ENCODE peak calls at places on chromosomes 12 and 14, in nine cellular contexts. One of them, this sample, is unnamed.

GRCh38 chr12:103778781-103779180 is 62.3 kb downstream of the NT5DC3 start:
- DNase-seq in HT-29: no peak
- DNase-seq in endothelial cell: no peak
- DNase-seq in nephron progenitor cell: no peak
- DNase-seq in dermis blood vessel endothelial cell: no peak
- DNase-seq in mammary epithelial cell: no peak
- DNase-seq in activated naive CD4-positive, alpha-beta T cell: no peak
- DNase-seq in stimulated activated CD8-positive, alpha-beta memory T cell treated with anti-CD3 and anti-CD28 coated beads, Interleukin-4, amount 100 ng/mL, for 24 hours: no peak
- DNase-seq in T follicular helper cell: no peak
- DNase-seq in this sample: no peak

GRCh38 chr12:16880864-16881285 is 274.9 kb upstream of the LMO3 start:
- DNase-seq in T follicular helper cell: no peak
- DNase-seq in dermis blood vessel endothelial cell: no peak
- DNase-seq in nephron progenitor cell: peak
- DNase-seq in HT-29: no peak
- DNase-seq in endothelial cell: no peak
- DNase-seq in activated naive CD4-positive, alpha-beta T cell: no peak
- DNase-seq in mammary epithelial cell: no peak
- DNase-seq in stimulated activated CD8-positive, alpha-beta memory T cell treated with anti-CD3 and anti-CD28 coated beads, Interleukin-4, amount 100 ng/mL, for 24 hours: no peak
- DNase-seq in this sample: no peak

GRCh38 chr14:36655963-36656768 is 5.5 kb upstream of the PAX9 start:
- DNase-seq in HT-29: peak
- DNase-seq in stimulated activated CD8-positive, alpha-beta memory T cell treated with anti-CD3 and anti-CD28 coated beads, Interleukin-4, amount 100 ng/mL, for 24 hours: no peak
- DNase-seq in nephron progenitor cell: peak
- DNase-seq in mammary epithelial cell: no peak
- DNase-seq in dermis blood vessel endothelial cell: peak
- DNase-seq in activated naive CD4-positive, alpha-beta T cell: no peak
- DNase-seq in endothelial cell: peak
- DNase-seq in T follicular helper cell: no peak
- DNase-seq in this sample: peak

GRCh38 chr12:17652436-17652835 is 437.6 kb downstream of the RERGL start:
- DNase-seq in stimulated activated CD8-positive, alpha-beta memory T cell treated with anti-CD3 and anti-CD28 coated beads, Interleukin-4, amount 100 ng/mL, for 24 hours: no peak
- DNase-seq in activated naive CD4-positive, alpha-beta T cell: no peak
- DNase-seq in mammary epithelial cell: no peak
- DNase-seq in nephron progenitor cell: no peak
- DNase-seq in endothelial cell: no peak
- DNase-seq in T follicular helper cell: no peak
- DNase-seq in HT-29: no peak
- DNase-seq in dermis blood vessel endothelial cell: no peak
- DNase-seq in this sample: no peak

GRCh38 chr12:61879229-61879628 is 381.0 kb upstream of the USP15 start:
- DNase-seq in T follicular helper cell: no peak
- DNase-seq in activated naive CD4-positive, alpha-beta T cell: no peak
- DNase-seq in nephron progenitor cell: no peak
- DNase-seq in endothelial cell: no peak
- DNase-seq in mammary epithelial cell: no peak
- DNase-seq in HT-29: no peak
- DNase-seq in stimulated activated CD8-positive, alpha-beta memory T cell treated with anti-CD3 and anti-CD28 coated beads, Interleukin-4, amount 100 ng/mL, for 24 hours: no peak
- DNase-seq in dermis blood vessel endothelial cell: no peak
- DNase-seq in this sample: no peak

GRCh38 chr12:113587720-113588119 is 116.0 kb upstream of the LHX5 start:
- DNase-seq in mammary epithelial cell: no peak
- DNase-seq in activated naive CD4-positive, alpha-beta T cell: no peak
- DNase-seq in endothelial cell: no peak
- DNase-seq in dermis blood vessel endothelial cell: no peak
- DNase-seq in stimulated activated CD8-positive, alpha-beta memory T cell treated with anti-CD3 and anti-CD28 coated beads, Interleukin-4, amount 100 ng/mL, for 24 hours: no peak
- DNase-seq in HT-29: no peak
- DNase-seq in nephron progenitor cell: no peak
- DNase-seq in T follicular helper cell: no peak
- DNase-seq in this sample: no peak

GRCh38 chr12:95626854-95627253 is 75.6 kb upstream of the USP44 start:
- DNase-seq in HT-29: no peak
- DNase-seq in activated naive CD4-positive, alpha-beta T cell: no peak
- DNase-seq in T follicular helper cell: no peak
- DNase-seq in endothelial cell: no peak
- DNase-seq in stimulated activated CD8-positive, alpha-beta memory T cell treated with anti-CD3 and anti-CD28 coated beads, Interleukin-4, amount 100 ng/mL, for 24 hours: no peak
- DNase-seq in mammary epithelial cell: no peak
- DNase-seq in dermis blood vessel endothelial cell: no peak
- DNase-seq in nephron progenitor cell: no peak
- DNase-seq in this sample: no peak

GRCh38 chr12:123398177-123398916 is 14.4 kb downstream of the KMT5A start:
- DNase-seq in endothelial cell: no peak
- DNase-seq in activated naive CD4-positive, alpha-beta T cell: no peak
- DNase-seq in T follicular helper cell: no peak
- DNase-seq in stimulated activated CD8-positive, alpha-beta memory T cell treated with anti-CD3 and anti-CD28 coated beads, Interleukin-4, amount 100 ng/mL, for 24 hours: no peak
- DNase-seq in mammary epithelial cell: no peak
- DNase-seq in HT-29: no peak
- DNase-seq in nephron progenitor cell: no peak
- DNase-seq in dermis blood vessel endothelial cell: peak
- DNase-seq in this sample: no peak

GRCh38 chr14:69713127-69713800 is 53.7 kb upstream of the SRSF5 start:
- DNase-seq in dermis blood vessel endothelial cell: peak
- DNase-seq in mammary epithelial cell: peak
- DNase-seq in nephron progenitor cell: no peak
- DNase-seq in activated naive CD4-positive, alpha-beta T cell: no peak
- DNase-seq in HT-29: peak
- DNase-seq in T follicular helper cell: no peak
- DNase-seq in endothelial cell: no peak
- DNase-seq in stimulated activated CD8-positive, alpha-beta memory T cell treated with anti-CD3 and anti-CD28 coated beads, Interleukin-4, amount 100 ng/mL, for 24 hours: no peak
- DNase-seq in this sample: no peak

GRCh38 chr12:26918321-26919215 is 19.2 kb downstream of the INTS13 start:
- DNase-seq in mammary epithelial cell: no peak
- DNase-seq in nephron progenitor cell: no peak
- DNase-seq in endothelial cell: no peak
- DNase-seq in T follicular helper cell: no peak
- DNase-seq in activated naive CD4-positive, alpha-beta T cell: no peak
- DNase-seq in dermis blood vessel endothelial cell: peak
- DNase-seq in stimulated activated CD8-positive, alpha-beta memory T cell treated with anti-CD3 and anti-CD28 coated beads, Interleukin-4, amount 100 ng/mL, for 24 hours: no peak
- DNase-seq in HT-29: peak
- DNase-seq in this sample: no peak

GRCh38 chr14:64193821-64194220 is 100.3 kb downstream of the ESR2 start:
- DNase-seq in dermis blood vessel endothelial cell: no peak
- DNase-seq in T follicular helper cell: no peak
- DNase-seq in activated naive CD4-positive, alpha-beta T cell: no peak
- DNase-seq in endothelial cell: no peak
- DNase-seq in mammary epithelial cell: no peak
- DNase-seq in stimulated activated CD8-positive, alpha-beta memory T cell treated with anti-CD3 and anti-CD28 coated beads, Interleukin-4, amount 100 ng/mL, for 24 hours: no peak
- DNase-seq in HT-29: no peak
- DNase-seq in nephron progenitor cell: no peak
- DNase-seq in this sample: peak

GRCh38 chr12:26255893-26256645 is 60.7 kb downstream of the SSPN start:
- DNase-seq in nephron progenitor cell: no peak
- DNase-seq in stimulated activated CD8-positive, alpha-beta memory T cell treated with anti-CD3 and anti-CD28 coated beads, Interleukin-4, amount 100 ng/mL, for 24 hours: no peak
- DNase-seq in dermis blood vessel endothelial cell: no peak
- DNase-seq in endothelial cell: no peak
- DNase-seq in HT-29: peak
- DNase-seq in mammary epithelial cell: no peak
- DNase-seq in activated naive CD4-positive, alpha-beta T cell: no peak
- DNase-seq in T follicular helper cell: no peak
- DNase-seq in this sample: no peak

GRCh38 chr12:92034858-92035401 is 110.7 kb downstream of the BTG1 start:
- DNase-seq in T follicular helper cell: peak
- DNase-seq in activated naive CD4-positive, alpha-beta T cell: no peak
- DNase-seq in HT-29: peak
- DNase-seq in nephron progenitor cell: peak
- DNase-seq in stimulated activated CD8-positive, alpha-beta memory T cell treated with anti-CD3 and anti-CD28 coated beads, Interleukin-4, amount 100 ng/mL, for 24 hours: peak
- DNase-seq in mammary epithelial cell: peak
- DNase-seq in endothelial cell: peak
- DNase-seq in dermis blood vessel endothelial cell: peak
- DNase-seq in this sample: peak

GRCh38 chr12:85698937-85699336 is 137.3 kb downstream of the RASSF9 start:
- DNase-seq in endothelial cell: no peak
- DNase-seq in nephron progenitor cell: no peak
- DNase-seq in dermis blood vessel endothelial cell: no peak
- DNase-seq in mammary epithelial cell: no peak
- DNase-seq in HT-29: no peak
- DNase-seq in activated naive CD4-positive, alpha-beta T cell: no peak
- DNase-seq in stimulated activated CD8-positive, alpha-beta memory T cell treated with anti-CD3 and anti-CD28 coated beads, Interleukin-4, amount 100 ng/mL, for 24 hours: no peak
- DNase-seq in T follicular helper cell: no peak
- DNase-seq in this sample: no peak

GRCh38 chr14:75144944-75145343 is 18.1 kb upstream of the NEK9 start:
- DNase-seq in nephron progenitor cell: no peak
- DNase-seq in T follicular helper cell: no peak
- DNase-seq in dermis blood vessel endothelial cell: no peak
- DNase-seq in endothelial cell: no peak
- DNase-seq in stimulated activated CD8-positive, alpha-beta memory T cell treated with anti-CD3 and anti-CD28 coated beads, Interleukin-4, amount 100 ng/mL, for 24 hours: no peak
- DNase-seq in mammary epithelial cell: no peak
- DNase-seq in HT-29: no peak
- DNase-seq in activated naive CD4-positive, alpha-beta T cell: no peak
- DNase-seq in this sample: no peak

This sample was measured in HepG2.